ENCODE peak calls at places on chromosomes 1 and 21, in seven cellular contexts. R, H, K, T, D, I and E are unnamed samples.
A peak's percentile ranks its signal among the peaks of the same experiment; 100 is the strongest.

GRCh38 chr1:97919568-97920261 is 1.1 kb downstream of the DPYD start:
- DNase-seq in K (no peak), D (no peak), I (no peak), R (no peak), T (no peak), H (peak; percentile 55), E (no peak)

GRCh38 chr1:11059166-11059989 is 440 bp downstream of the SRM start:
- DNase-seq in K (peak; percentile 24), I (peak; percentile 43), R (no peak), H (no peak), T (no peak), D (no peak), E (no peak)

GRCh38 chr21:28783641-28784185 is 209.0 kb downstream of the LTN1 start:
- DNase-seq in D (peak; percentile 67), I (no peak), R (no peak), H (no peak), T (no peak), K (no peak), E (no peak)

GRCh38 chr1:84892657-84893618 is at the start of gene LPAR3:
- DNase-seq in R (no peak), I (peak; percentile 75), H (peak; percentile 35), K (peak; percentile 36), T (peak; percentile 73), D (peak; percentile 76), E (no peak)

GRCh38 chr1:18580087-18580486 is 50.6 kb upstream of the PAX7 start:
- DNase-seq in K (no peak), R (no peak), I (no peak), D (no peak), H (no peak), T (no peak), E (no peak)

GRCh38 chr1:231691618-231692259 is 65.1 kb downstream of the DISC1 start:
- DNase-seq in D (peak; percentile 70), T (peak; percentile 48), R (no peak), K (peak; percentile 38), H (peak; percentile 71), I (no peak), E (no peak)

GRCh38 chr21:42653492-42654061 is at the start of gene PDE9A:
- DNase-seq in R (no peak), I (peak; percentile 79), H (no peak), T (no peak), K (no peak), D (peak; percentile 76), E (no peak)

GRCh38 chr1:113146242-113147072 is 73.5 kb downstream of the LRIG2 start:
- DNase-seq in I (no peak), K (no peak), T (no peak), D (no peak), H (peak; percentile 19), R (no peak), E (no peak)

GRCh38 chr1:36223373-36223995 is 759 bp upstream of the THRAP3 start:
- DNase-seq in D (no peak), K (no peak), I (no peak), R (peak; percentile 52), H (peak; percentile 72), T (no peak), E (peak; percentile 48)

GRCh38 chr21:43835861-43836260 is 29.2 kb upstream of the AGPAT3 start:
- DNase-seq in K (no peak), H (no peak), I (no peak), R (no peak), T (no peak), D (peak; percentile 31), E (no peak)

GRCh38 chr1:54248966-54249365 is 49.0 kb downstream of the MRPL37 start:
- DNase-seq in K (no peak), D (peak; percentile 21), I (no peak), R (no peak), H (no peak), T (no peak), E (no peak)

GRCh38 chr1:163085041-163085903 is 16.1 kb downstream of the RGS4 start:
- DNase-seq in H (no peak), R (no peak), T (no peak), D (no peak), K (no peak), I (no peak), E (no peak)

GRCh38 chr1:168422203-168422848 is 121.5 kb downstream of the XCL2 start:
- DNase-seq in I (no peak), R (no peak), D (no peak), H (peak; percentile 27), T (no peak), K (no peak), E (no peak)

GRCh38 chr1:233489436-233489835 is 124.5 kb upstream of the KCNK1 start:
- DNase-seq in T (no peak), D (no peak), K (no peak), R (no peak), I (no peak), H (no peak), E (no peak)

GRCh38 chr1:161001537-161001936 is 19.4 kb downstream of the F11R start:
- DNase-seq in K (no peak), T (peak; percentile 52), H (no peak), R (no peak), I (no peak), D (no peak), E (no peak)

GRCh38 chr1:56585985-56586384 is 6.6 kb upstream of the PLPP3 start:
- DNase-seq in T (no peak), I (no peak), K (no peak), R (no peak), H (no peak), D (no peak), E (no peak)

GRCh38 chr21:17512245-17513213 is at the start of gene CXADR:
- DNase-seq in H (peak; percentile 54), D (peak; percentile 94), T (peak; percentile 85), I (peak; percentile 96), R (no peak), K (peak; percentile 74), E (no peak)

GRCh38 chr1:205672395-205672889 is 7.9 kb downstream of the SLC45A3 start:
- DNase-seq in R (no peak), I (no peak), D (no peak), K (no peak), H (no peak), T (no peak), E (no peak)

GRCh38 chr21:45299864-45300785 is 12.4 kb upstream of the POFUT2 start:
- DNase-seq in H (peak; percentile 87), I (peak; percentile 24), D (peak; percentile 75), K (peak; percentile 18), T (no peak), R (no peak), E (no peak)

GRCh38 chr1:235999259-235999925 is 65.5 kb downstream of the NID1 start:
- DNase-seq in K (no peak), R (no peak), I (no peak), T (peak; percentile 49), D (no peak), H (peak; percentile 89), E (peak; percentile 95)

GRCh38 chr1:71019248-71019647 is 28.4 kb downstream of the PTGER3 start:
- DNase-seq in H (no peak), D (no peak), K (no peak), T (peak; percentile 30), I (no peak), R (no peak), E (no peak)

GRCh38 chr1:88910401-88910800 is 19.0 kb upstream of the GTF2B start:
- DNase-seq in D (no peak), K (no peak), H (no peak), T (no peak), I (no peak), R (no peak), E (no peak)
- H3K4me3 ChIP-seq in D (no peak overlapping the region), K (no peak overlapping the region), H (no peak overlapping the region), T (no peak overlapping the region), I (no peak overlapping the region), R (no peak overlapping the region), E (no peak overlapping the region)

DNA sequence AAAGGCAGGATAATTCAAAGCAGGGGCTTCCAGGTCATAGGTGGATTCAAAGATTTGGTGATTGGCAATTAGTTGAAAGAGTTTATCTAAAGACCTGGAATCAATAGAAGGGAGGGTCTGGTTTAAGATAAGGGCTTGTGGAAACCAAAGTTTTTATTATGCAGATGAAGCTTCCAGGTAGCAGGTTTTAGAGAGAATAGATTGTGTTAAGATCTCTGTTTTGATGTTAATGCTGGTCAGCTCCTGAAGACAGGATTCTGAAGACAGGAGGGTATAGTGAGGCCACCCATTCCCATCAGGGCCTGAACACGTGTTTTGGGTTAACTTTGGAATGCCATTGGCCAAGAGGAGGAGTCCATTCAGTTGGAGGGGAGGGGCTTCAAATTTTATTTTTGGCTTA is 6.1 kb upstream of the PTBP2 start:
- DNase-seq in D (no peak), K (no peak), I (no peak), H (no peak), T (no peak), R (no peak), E (no peak)
- H3K4me3 ChIP-seq in D (no peak overlapping the region), K (no peak overlapping the region), I (no peak overlapping the region), H (no peak overlapping the region), T (no peak overlapping the region), R (no peak overlapping the region), E (no peak overlapping the region)

GRCh38 chr1:67346982-67347381 is 39.3 kb downstream of the IL12RB2 start:
- DNase-seq in T (no peak), I (no peak), R (no peak), H (no peak), D (no peak), K (no peak), E (no peak)

GRCh38 chr1:67342002-67342890 is 34.6 kb downstream of the IL12RB2 start:
- DNase-seq in T (no peak), R (no peak), H (no peak), D (no peak), I (no peak), K (no peak), E (no peak)

GRCh38 chr1:67350783-67351182 is 43.1 kb downstream of the IL12RB2 start:
- DNase-seq in D (no peak), K (no peak), I (no peak), H (no peak), R (no peak), T (no peak), E (no peak)

GRCh38 chr1:67348586-67349252 is 41.0 kb downstream of the IL12RB2 start:
- DNase-seq in H (no peak), I (no peak), T (no peak), D (no peak), K (no peak), R (no peak), E (no peak)

DNA sequence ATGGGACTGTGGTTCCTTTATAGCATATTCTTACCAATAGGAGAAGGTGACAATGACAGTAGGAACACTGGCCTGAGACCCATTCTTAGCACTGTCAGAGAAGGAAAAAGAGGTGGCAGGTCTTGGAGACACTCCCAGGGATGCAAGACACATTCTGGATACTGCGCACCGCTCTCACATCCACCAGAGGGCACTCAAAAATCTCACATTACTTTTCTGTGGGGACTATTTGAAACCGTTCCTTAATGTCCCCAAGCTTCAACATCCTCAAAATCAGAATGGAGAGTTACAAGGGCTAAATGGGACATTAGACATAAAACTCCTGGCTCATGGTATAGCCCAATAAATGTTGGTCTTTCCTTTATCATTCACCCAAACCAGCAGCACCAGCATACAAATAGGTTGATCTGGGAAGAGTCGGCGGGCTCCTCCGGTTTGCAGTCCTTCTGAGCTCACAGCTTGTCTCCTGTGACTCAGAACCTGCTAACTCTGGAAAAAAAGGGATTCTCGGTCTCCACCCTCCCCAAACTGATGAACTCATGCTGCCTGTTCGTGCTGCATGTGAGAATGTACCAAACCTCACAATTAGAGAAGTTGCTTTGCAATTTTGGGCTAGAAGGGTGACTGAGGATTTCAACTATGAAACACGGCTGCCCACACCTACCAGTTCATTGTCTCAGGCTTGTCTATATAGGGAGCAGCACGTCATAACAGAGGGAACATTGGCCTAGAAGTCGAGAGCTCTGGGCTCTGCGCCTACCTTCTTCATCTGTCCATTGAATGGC is 40.2 kb downstream of the IL12RB2 start:
- DNase-seq in R (no peak), I (peak; percentile 31), K (peak; percentile 20), H (peak; percentile 64), T (peak; percentile 33), D (no peak), E (no peak)
- H3K4me3 ChIP-seq in R (peak overlapping the region; percentile 10), I (no peak overlapping the region), K (no peak overlapping the region), H (no peak overlapping the region), T (no peak overlapping the region), D (no peak overlapping the region), E (no peak overlapping the region)

GRCh38 chr1:17065667-17066066 is 11.8 kb upstream of the SDHB start:
- DNase-seq in K (no peak), D (no peak), H (no peak), R (no peak), I (no peak), T (no peak), E (no peak)
- H3K4me3 ChIP-seq in K (no peak overlapping the region), D (no peak overlapping the region), H (no peak overlapping the region), R (no peak overlapping the region), I (no peak overlapping the region), T (no peak overlapping the region), E (no peak overlapping the region)